ENCODE peak calls at places on chromosomes 11 and 22, in ten cellular contexts. L is pancreas, Z is hepatocyte, X is K562, Y is IMR-90, J is H1, W is thyroid gland, M is left ventricle myocardium inferior, K is cardiac muscle cell, H is A673. G is an unnamed sample.
A peak's percentile ranks its signal among the peaks of the same experiment; 100 is the strongest.

GRCh38 chr11:1919428-1920127 is at the start of gene TNNT3:
- DNase-seq in L (no peak), Z (no peak), X (no peak), Y (no peak), J (no peak), W (no peak), M (no peak), K (no peak), H (no peak), G (peak; percentile 91)

GRCh38 chr11:132427611-132428010 is 1057.2 kb downstream of the NTM start:
- DNase-seq in L (no peak), Z (no peak), X (no peak), Y (no peak), J (no peak), W (no peak), M (no peak), K (no peak), H (no peak), G (no peak)

GRCh38 chr22:25757686-25758085 is 15.7 kb downstream of the MYO18B start:
- DNase-seq in L (no peak), Z (no peak), X (no peak), Y (no peak), J (no peak), W (no peak), M (no peak), K (no peak), H (no peak), G (no peak)

GRCh38 chr22:33925194-33925593 is 4.9 kb upstream of the LARGE1 start:
- DNase-seq in L (no peak), Z (no peak), X (no peak), Y (no peak), J (no peak), W (no peak), M (no peak), K (no peak), H (no peak), G (no peak)

GRCh38 chr11:507727-508515 is 879 bp upstream of the RNH1 start:
- DNase-seq in L (no peak), Z (peak; percentile 44), X (no peak), Y (no peak), J (no peak), W (no peak), M (no peak), K (peak; percentile 33), H (no peak), G (no peak)

GRCh38 chr11:30015725-30016449 is 943 bp downstream of the KCNA4 start:
- DNase-seq in L (no peak), Z (no peak), X (no peak), Y (no peak), J (peak; percentile 47), W (no peak), M (no peak), K (no peak), H (no peak), G (no peak)

GRCh38 chr22:50308986-50309600 is 1.6 kb upstream of the PLXNB2 start:
- DNase-seq in L (no peak), Z (no peak), X (no peak), Y (no peak), J (no peak), W (peak; percentile 43), M (no peak), K (no peak), H (no peak), G (no peak)

GRCh38 chr11:101009685-101010055 is 119.9 kb downstream of the PGR start:
- DNase-seq in L (no peak), Z (no peak), X (no peak), Y (no peak), J (no peak), W (no peak), M (no peak), K (no peak), H (no peak), G (no peak)

GRCh38 chr22:37972527-37972926 is 11.8 kb downstream of the SOX10 start:
- DNase-seq in L (no peak), Z (no peak), X (no peak), Y (no peak), J (no peak), W (no peak), M (no peak), K (peak; percentile 77), H (peak; percentile 52), G (no peak)

GRCh38 chr11:62129610-62130497 is 6.0 kb downstream of the INCENP start:
- DNase-seq in L (no peak), Z (no peak), X (no peak), Y (no peak), J (no peak), W (no peak), M (no peak), K (no peak), H (no peak), G (no peak)

GRCh38 chr11:62132188-62132587 is 8.4 kb downstream of the INCENP start:
- DNase-seq in L (no peak), Z (no peak), X (no peak), Y (no peak), J (no peak), W (peak; percentile 90), M (no peak), K (no peak), H (no peak), G (no peak)

GRCh38 chr11:62130498-62131464 is 7.0 kb downstream of the INCENP start:
- DNase-seq in L (no peak), Z (no peak), X (no peak), Y (no peak), J (no peak), W (no peak), M (no peak), K (no peak), H (no peak), G (no peak)

GRCh38 chr11:62133328-62134065 is 9.7 kb downstream of the INCENP start:
- DNase-seq in L (no peak), Z (no peak), X (no peak), Y (no peak), J (no peak), W (peak; percentile 81), M (no peak), K (peak; percentile 5), H (no peak), G (no peak)

GRCh38 chr11:62132689-62133293 is 9.0 kb downstream of the INCENP start:
- DNase-seq in L (no peak), Z (no peak), X (peak; percentile 22), Y (no peak), J (no peak), W (no peak), M (no peak), K (no peak), H (no peak), G (no peak)
- H3K27ac ChIP-seq in L (no peak overlapping the region), Z (no peak overlapping the region), X (no peak overlapping the region), Y (no peak overlapping the region), J (no peak overlapping the region), W (no peak overlapping the region), M (no peak overlapping the region), K (no peak overlapping the region), H (no peak overlapping the region), G (no peak overlapping the region)

GRCh38 chr11:128726464-128727139 is 32.7 kb downstream of the FLI1 start:
- DNase-seq in L (no peak), Z (no peak), X (no peak), Y (no peak), J (no peak), W (no peak), M (no peak), K (no peak), H (no peak), G (no peak)

GRCh38 chr11:128728767-128729587 is 35.1 kb downstream of the FLI1 start:
- DNase-seq in L (no peak), Z (no peak), X (no peak), Y (no peak), J (no peak), W (no peak), M (no peak), K (no peak), H (no peak), G (no peak)

GRCh38 chr11:128725630-128726461 is 32.0 kb downstream of the FLI1 start:
- DNase-seq in L (no peak), Z (no peak), X (no peak), Y (peak; percentile 59), J (no peak), W (no peak), M (no peak), K (no peak), H (no peak), G (no peak)

GRCh38 chr11:128727811-128728431 is 34.0 kb downstream of the FLI1 start:
- DNase-seq in L (no peak), Z (no peak), X (no peak), Y (no peak), J (no peak), W (no peak), M (no peak), K (no peak), H (no peak), G (no peak)

GRCh38 chr11:128727320-128727719 is 33.4 kb downstream of the FLI1 start:
- DNase-seq in L (no peak), Z (no peak), X (no peak), Y (no peak), J (no peak), W (no peak), M (no peak), K (peak; percentile 32), H (no peak), G (no peak)
- H3K4me3 ChIP-seq in L (no peak overlapping the region), Z (no peak overlapping the region), X (no peak overlapping the region), Y (no peak overlapping the region), J (no peak overlapping the region), W (no peak overlapping the region), M (no peak overlapping the region), K (no peak overlapping the region), H (no peak overlapping the region), G (no peak overlapping the region)

GRCh38 chr11:98568011-98568410 is 452.7 kb upstream of the CNTN5 start:
- DNase-seq in L (no peak), Z (no peak), X (no peak), Y (no peak), J (no peak), W (no peak), M (no peak), K (peak; percentile 33), H (no peak), G (no peak)

GRCh38 chr11:98566978-98567377 is 453.8 kb upstream of the CNTN5 start:
- DNase-seq in L (no peak), Z (no peak), X (no peak), Y (no peak), J (no peak), W (no peak), M (no peak), K (no peak), H (no peak), G (no peak)

DNA sequence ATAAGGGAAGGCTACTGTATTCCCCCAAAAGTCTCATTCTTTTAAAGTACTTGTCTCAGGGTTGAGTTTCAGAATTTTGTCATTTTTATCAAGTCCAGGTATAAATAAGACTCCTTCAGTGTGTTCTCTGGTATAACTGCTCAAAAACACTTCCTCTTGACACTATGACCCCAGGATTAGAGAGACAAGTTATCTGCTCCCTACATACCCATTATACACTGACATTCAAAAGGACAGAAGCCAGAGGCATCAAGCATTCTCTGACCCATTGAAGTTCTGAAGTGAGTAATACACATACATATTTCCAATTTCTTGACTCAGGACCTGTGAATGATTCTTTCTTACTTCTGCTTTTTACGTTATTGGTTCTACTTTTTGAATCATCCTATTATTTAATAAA is 447.8 kb upstream of the CNTN5 start:
- DNase-seq in L (no peak), Z (no peak), X (peak; percentile 47), Y (no peak), J (no peak), W (no peak), M (no peak), K (no peak), H (no peak), G (no peak)
- H3K27ac ChIP-seq in L (no peak overlapping the region), Z (no peak overlapping the region), X (peak overlapping the region; percentile 69), Y (no peak overlapping the region), J (no peak overlapping the region), W (no peak overlapping the region), M (no peak overlapping the region), K (peak overlapping the region; percentile 40), H (no peak overlapping the region), G (no peak overlapping the region)

GRCh38 chr11:62505784-62506145 is 40.8 kb downstream of the AHNAK start:
- DNase-seq in L (no peak), Z (no peak), X (peak; percentile 29), Y (no peak), J (no peak), W (peak; percentile 19), M (no peak), K (no peak), H (no peak), G (peak; percentile 51)
- H3K4me3 ChIP-seq in L (no peak overlapping the region), Z (no peak overlapping the region), X (peak overlapping the region; percentile 17), Y (no peak overlapping the region), J (peak overlapping the region; percentile 53), W (no peak overlapping the region), M (peak overlapping the region; percentile 55), K (no peak overlapping the region), H (no peak overlapping the region), G (peak overlapping the region; percentile 38)

G was measured in psoas muscle.